ENCODE peak calls at places on chromosomes 12 and 14, in eight cellular contexts. H is transverse colon, F is sigmoid colon, N is NT2/D1, P is neuronal stem cell, V is heart left ventricle, U is K562, J is left ventricle myocardium inferior. X is an unnamed sample. For H3K4me1, the result is how much of the 10 kb centered on the place peaks cover.

GRCh38 chr12:30959110-30959710 is 32.7 kb downstream of the TSPAN11 start:
- DNase-seq in V (no peak), F (no peak), P (no peak), U (no peak), J (no peak), H (no peak), N (no peak), X (no peak)

GRCh38 chr12:101230547-101230946 is 20.5 kb upstream of the SLC5A8 start:
- DNase-seq in N (no peak), H (no peak), V (no peak), F (no peak), U (no peak), J (no peak), P (no peak), X (no peak)

GRCh38 chr12:67320614-67321305 is 51.6 kb downstream of the CAND1 start:
- DNase-seq in H (no peak), P (no peak), F (no peak), V (no peak), U (no peak), N (peak), J (no peak), X (no peak)

GRCh38 chr12:29164477-29165163 is 15.5 kb downstream of the FAR2 start:
- DNase-seq in J (no peak), H (no peak), P (no peak), V (no peak), F (no peak), U (no peak), N (no peak), X (no peak)

GRCh38 chr12:88416786-88417185 is 163.5 kb downstream of the KITLG start:
- DNase-seq in V (no peak), F (no peak), P (no peak), J (no peak), H (no peak), N (no peak), U (no peak), X (no peak)

GRCh38 chr12:107760207-107760816 is 625 bp downstream of the PRDM4 start:
- DNase-seq in F (peak), V (peak), P (peak), H (peak), U (no peak), N (no peak), J (no peak), X (peak)

GRCh38 chr12:48890657-48891418 is 25.2 kb upstream of the RND1 start:
- DNase-seq in U (peak), P (peak), N (no peak), H (peak), J (peak), F (peak), V (peak), X (peak)

GRCh38 chr12:66683822-66684221 is 4.9 kb upstream of the GRIP1 start:
- DNase-seq in U (no peak), F (no peak), H (no peak), V (no peak), N (no peak), P (no peak), J (no peak), X (no peak)

GRCh38 chr12:65619018-65619417 is 205.3 kb upstream of the HMGA2 start:
- DNase-seq in P (no peak), V (no peak), J (no peak), H (no peak), U (no peak), N (no peak), F (no peak), X (no peak)

GRCh38 chr14:81728447-81728846 is 194.8 kb upstream of the SEL1L start:
- DNase-seq in N (no peak), U (no peak), V (no peak), J (no peak), P (no peak), H (no peak), F (no peak), X (no peak)

GRCh38 chr12:57276935-57277563 is 26.1 kb upstream of the STAC3 start:
- DNase-seq in F (no peak), H (no peak), V (no peak), P (no peak), U (peak), J (no peak), N (no peak), X (no peak)

GRCh38 chr14:71452535-71452934 is 479.7 kb upstream of the RGS6 start:
- DNase-seq in V (no peak), H (no peak), P (no peak), N (no peak), U (no peak), J (no peak), F (no peak), X (no peak)

GRCh38 chr14:53295985-53296582 is 143.0 kb upstream of the DDHD1 start:
- DNase-seq in N (peak), J (no peak), F (no peak), V (no peak), H (no peak), U (peak), P (peak), X (no peak)

GRCh38 chr12:111991946-111992345 is 21.0 kb downstream of the TMEM116 start:
- DNase-seq in H (no peak), V (no peak), J (no peak), U (peak), F (no peak), N (no peak), P (no peak), X (no peak)

GRCh38 chr12:26566670-26567069 is 266.3 kb downstream of the ITPR2 start:
- DNase-seq in J (no peak), P (no peak), N (no peak), F (no peak), U (no peak), V (no peak), H (no peak), X (no peak)
- H3K4me1 ChIP-seq in J (under half), P (under half), N (under half), F (under half), U (under half), V (under half), H (under half), X (under half)

GRCh38 chr12:618626-619025 is 44.6 kb downstream of the NINJ2 start:
- DNase-seq in J (no peak), V (no peak), H (no peak), F (no peak), U (no peak), N (no peak), P (no peak), X (no peak)
- H3K4me1 ChIP-seq in J (half or more), V (under half), H (under half), F (under half), U (under half), N (under half), P (under half), X (under half)

DNA sequence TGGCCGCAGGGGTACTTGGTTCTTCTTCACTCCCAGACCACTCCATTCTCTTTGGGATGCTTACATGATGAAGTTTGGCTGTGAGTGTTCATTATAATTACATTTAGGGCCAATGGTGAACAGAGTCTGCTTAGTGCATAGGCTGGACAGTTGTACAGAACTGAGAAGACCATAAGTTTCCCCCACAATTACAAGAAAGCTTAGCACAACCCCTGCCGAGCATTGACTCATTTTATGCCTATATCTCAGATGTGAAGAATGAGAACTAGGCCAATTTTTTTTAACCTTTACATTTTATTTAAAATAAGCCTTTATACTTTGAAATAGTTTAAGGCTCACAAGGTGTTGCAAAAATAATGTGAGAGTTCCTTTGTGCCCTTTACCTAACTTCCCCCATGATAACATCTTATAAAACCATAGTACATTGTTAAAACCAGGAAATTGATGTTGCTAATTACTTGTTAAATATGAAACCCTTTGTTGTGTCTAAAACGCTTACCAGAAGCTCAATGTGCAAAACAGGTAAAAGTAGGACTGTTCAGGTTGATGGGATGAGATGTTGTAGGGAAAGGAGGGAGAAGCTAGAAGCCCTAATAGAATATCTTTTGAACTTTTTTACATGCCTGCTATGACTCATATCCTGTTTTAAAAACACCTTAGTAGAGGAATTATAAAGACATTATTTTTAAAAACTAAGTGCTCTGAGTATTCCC is 47.2 kb downstream of the ALDH1L2 start:
- DNase-seq in H (no peak), F (no peak), J (no peak), N (no peak), V (no peak), U (no peak), P (no peak), X (no peak)
- H3K4me1 ChIP-seq in H (under half), F (under half), J (under half), N (under half), V (under half), U (under half), P (under half), X (under half)

DNA sequence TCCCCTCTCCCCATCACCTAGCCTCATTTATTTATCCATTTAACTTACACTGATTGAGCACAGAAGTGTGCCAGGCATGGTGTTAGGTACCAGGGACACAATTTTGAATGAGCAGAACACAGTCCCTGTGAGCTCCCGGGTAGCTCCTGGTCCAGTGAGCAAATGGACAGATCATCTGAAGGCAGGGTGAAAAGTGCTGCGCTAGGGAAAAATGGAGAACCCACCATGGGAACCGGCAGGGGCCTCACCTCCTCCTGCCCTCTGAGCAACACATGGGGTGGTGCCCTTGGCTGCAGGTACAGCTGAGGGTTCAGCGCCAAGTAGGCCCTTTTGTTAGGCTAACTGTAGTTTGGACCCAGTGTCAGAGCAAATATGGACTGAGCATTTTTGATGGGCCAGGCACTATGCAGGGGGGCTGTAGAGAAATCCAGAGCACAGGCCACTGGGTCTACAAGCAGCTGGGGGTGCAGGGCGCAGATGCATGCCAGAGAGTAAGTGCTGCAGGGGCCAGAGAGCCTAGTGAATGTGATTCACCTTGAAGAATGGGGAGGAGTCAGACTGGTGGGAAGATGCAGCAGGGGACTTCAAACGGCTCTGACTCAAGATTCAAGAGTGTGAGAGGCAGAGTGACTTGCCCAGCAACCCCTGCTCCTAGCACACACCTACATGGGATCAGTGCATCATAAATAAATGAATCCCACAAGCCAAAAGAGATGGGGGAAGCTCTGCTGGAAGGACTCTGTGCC is 28.2 kb downstream of the LTBP2 start:
- DNase-seq in P (no peak), H (no peak), F (peak), V (no peak), J (no peak), U (no peak), N (peak), X (no peak)
- H3K4me1 ChIP-seq in P (under half), H (under half), F (under half), V (under half), J (under half), U (under half), N (under half), X (under half)

GRCh38 chr12:54020587-54020969 is 7.7 kb upstream of the HOXC6 start:
- DNase-seq in V (no peak), J (no peak), F (no peak), N (no peak), H (no peak), P (no peak), U (no peak), X (no peak)
- H3K4me1 ChIP-seq in V (under half), J (under half), F (under half), N (under half), H (under half), P (under half), U (under half), X (under half)

GRCh38 chr14:91177073-91177796 is 63.4 kb downstream of the DGLUCY start:
- DNase-seq in V (peak), J (no peak), F (no peak), P (peak), H (peak), N (peak), U (peak), X (peak)

GRCh38 chr14:91175802-91176201 is 61.9 kb downstream of the DGLUCY start:
- DNase-seq in J (no peak), P (no peak), V (no peak), N (no peak), H (no peak), F (no peak), U (no peak), X (no peak)

GRCh38 chr14:91173867-91174266 is 60.0 kb downstream of the DGLUCY start:
- DNase-seq in U (no peak), P (no peak), V (no peak), J (no peak), F (no peak), N (no peak), H (no peak), X (no peak)

GRCh38 chr14:91173221-91173670 is 59.4 kb downstream of the DGLUCY start:
- DNase-seq in V (peak), U (peak), N (peak), J (peak), H (peak), P (peak), F (peak), X (peak)

DNA sequence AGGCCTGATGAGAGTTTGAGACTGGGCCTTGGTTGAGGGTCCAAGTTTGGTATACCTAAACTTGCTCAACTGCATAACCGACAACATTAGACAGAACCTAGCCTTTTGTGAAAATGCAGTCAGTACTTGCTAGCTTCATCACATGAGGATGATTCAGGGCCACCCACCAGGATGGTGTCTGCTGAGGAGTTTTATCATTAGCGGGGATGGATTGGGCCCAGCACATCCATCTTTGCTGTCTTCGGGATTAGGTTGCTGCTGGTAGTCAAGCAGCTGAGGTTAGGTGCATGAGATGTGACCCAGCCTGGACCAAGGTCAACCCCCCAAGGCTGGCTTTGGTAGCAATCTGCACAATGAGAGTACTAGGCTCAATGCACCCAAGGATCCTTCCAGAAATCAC is 61.4 kb downstream of the DGLUCY start:
- DNase-seq in V (no peak), F (no peak), U (no peak), J (no peak), N (no peak), H (no peak), P (no peak), X (no peak)
- H3K4me1 ChIP-seq in V (under half), F (under half), U (under half), J (under half), N (under half), H (under half), P (under half), X (under half)

GRCh38 chr14:26888592-26888991 is 290.8 kb upstream of the NOVA1 start:
- DNase-seq in P (no peak), V (no peak), H (no peak), N (no peak), F (no peak), J (no peak), U (no peak), X (no peak)
- H3K4me1 ChIP-seq in P (under half), V (under half), H (under half), N (under half), F (under half), J (under half), U (under half), X (under half)